ENCODE peak calls at places on chromosomes 7 and 10, in four cellular contexts. One of them, this sample, is unnamed.

GRCh38 chr7:55545496-55545895 is 26.8 kb downstream of the VOPP1 start:
- DNase-seq in CD4-positive, alpha-beta T cell: no peak
- DNase-seq in CD8-positive, alpha-beta T cell: no peak
- DNase-seq in SJSA1: peak
- DNase-seq in this sample: no peak

GRCh38 chr10:116766241-116767198 is 24.2 kb upstream of the HSPA12A start:
- DNase-seq in SJSA1: no peak
- DNase-seq in CD4-positive, alpha-beta T cell: no peak
- DNase-seq in CD8-positive, alpha-beta T cell: no peak
- DNase-seq in this sample: no peak

GRCh38 chr7:106765727-106766355 is 99.2 kb upstream of the PIK3CG start:
- DNase-seq in SJSA1: no peak
- DNase-seq in CD4-positive, alpha-beta T cell: no peak
- DNase-seq in CD8-positive, alpha-beta T cell: no peak
- DNase-seq in this sample: no peak

GRCh38 chr10:21260793-21261149 is 264.7 kb downstream of the SKIDA1 start:
- DNase-seq in CD8-positive, alpha-beta T cell: no peak
- DNase-seq in SJSA1: no peak
- DNase-seq in CD4-positive, alpha-beta T cell: no peak
- DNase-seq in this sample: no peak

GRCh38 chr7:37663693-37664092 is 19.9 kb upstream of the GPR141 start:
- DNase-seq in CD4-positive, alpha-beta T cell: no peak
- DNase-seq in SJSA1: no peak
- DNase-seq in CD8-positive, alpha-beta T cell: no peak
- DNase-seq in this sample: no peak

GRCh38 chr10:70905071-70906021 is 17.0 kb upstream of the PCBD1 start:
- DNase-seq in CD8-positive, alpha-beta T cell: no peak
- DNase-seq in CD4-positive, alpha-beta T cell: no peak
- DNase-seq in SJSA1: no peak
- DNase-seq in this sample: no peak

GRCh38 chr10:93386496-93387369 is 95.4 kb downstream of the MYOF start:
- DNase-seq in CD4-positive, alpha-beta T cell: no peak
- DNase-seq in SJSA1: no peak
- DNase-seq in CD8-positive, alpha-beta T cell: no peak
- DNase-seq in this sample: no peak

GRCh38 chr7:15317215-15317614 is 244.6 kb downstream of the AGMO start:
- DNase-seq in CD8-positive, alpha-beta T cell: no peak
- DNase-seq in SJSA1: no peak
- DNase-seq in CD4-positive, alpha-beta T cell: no peak
- DNase-seq in this sample: no peak

GRCh38 chr10:4662576-4663161 is 163.3 kb upstream of the AKR1E2 start:
- DNase-seq in SJSA1: peak
- DNase-seq in CD4-positive, alpha-beta T cell: no peak
- DNase-seq in CD8-positive, alpha-beta T cell: no peak
- DNase-seq in this sample: no peak

GRCh38 chr7:141737118-141737835 is 881 bp upstream of the SSBP1 start:
- DNase-seq in CD8-positive, alpha-beta T cell: peak
- DNase-seq in SJSA1: no peak
- DNase-seq in CD4-positive, alpha-beta T cell: no peak
- DNase-seq in this sample: no peak

GRCh38 chr7:6430974-6431373 is 16.8 kb downstream of the DAGLB start:
- DNase-seq in CD8-positive, alpha-beta T cell: no peak
- DNase-seq in CD4-positive, alpha-beta T cell: no peak
- DNase-seq in SJSA1: no peak
- DNase-seq in this sample: no peak

GRCh38 chr10:123548779-123549178 is 117.4 kb upstream of the GPR26 start:
- DNase-seq in CD4-positive, alpha-beta T cell: no peak
- DNase-seq in CD8-positive, alpha-beta T cell: no peak
- DNase-seq in SJSA1: no peak
- DNase-seq in this sample: no peak

GRCh38 chr10:71282323-71282680 is 36.8 kb upstream of the SLC29A3 start:
- DNase-seq in CD4-positive, alpha-beta T cell: no peak
- DNase-seq in SJSA1: no peak
- DNase-seq in CD8-positive, alpha-beta T cell: no peak
- DNase-seq in this sample: no peak

GRCh38 chr7:142880886-142881505 is 4.5 kb downstream of the TRPV6 start:
- DNase-seq in CD8-positive, alpha-beta T cell: peak
- DNase-seq in SJSA1: peak
- DNase-seq in CD4-positive, alpha-beta T cell: peak
- DNase-seq in this sample: peak

GRCh38 chr10:71494470-71494869 is 97.8 kb downstream of the CDH23 start:
- DNase-seq in CD8-positive, alpha-beta T cell: no peak
- DNase-seq in CD4-positive, alpha-beta T cell: no peak
- DNase-seq in SJSA1: no peak
- DNase-seq in this sample: no peak

GRCh38 chr10:31071232-31071999 is 39.8 kb upstream of the ZNF438 start:
- DNase-seq in SJSA1: no peak
- DNase-seq in CD4-positive, alpha-beta T cell: no peak
- DNase-seq in CD8-positive, alpha-beta T cell: no peak
- DNase-seq in this sample: no peak

GRCh38 chr7:2639994-2640830 is 8.4 kb downstream of the TTYH3 start:
- DNase-seq in CD8-positive, alpha-beta T cell: no peak
- DNase-seq in SJSA1: no peak
- DNase-seq in CD4-positive, alpha-beta T cell: no peak
- DNase-seq in this sample: no peak

GRCh38 chr7:27080844-27081423 is 14.9 kb downstream of the HOXA1 start:
- DNase-seq in SJSA1: no peak
- DNase-seq in CD8-positive, alpha-beta T cell: no peak
- DNase-seq in CD4-positive, alpha-beta T cell: no peak
- DNase-seq in this sample: no peak

GRCh38 chr7:25031007-25031406 is 51.0 kb upstream of the OSBPL3 start:
- DNase-seq in CD8-positive, alpha-beta T cell: no peak
- DNase-seq in SJSA1: no peak
- DNase-seq in CD4-positive, alpha-beta T cell: no peak
- DNase-seq in this sample: no peak

DNA sequence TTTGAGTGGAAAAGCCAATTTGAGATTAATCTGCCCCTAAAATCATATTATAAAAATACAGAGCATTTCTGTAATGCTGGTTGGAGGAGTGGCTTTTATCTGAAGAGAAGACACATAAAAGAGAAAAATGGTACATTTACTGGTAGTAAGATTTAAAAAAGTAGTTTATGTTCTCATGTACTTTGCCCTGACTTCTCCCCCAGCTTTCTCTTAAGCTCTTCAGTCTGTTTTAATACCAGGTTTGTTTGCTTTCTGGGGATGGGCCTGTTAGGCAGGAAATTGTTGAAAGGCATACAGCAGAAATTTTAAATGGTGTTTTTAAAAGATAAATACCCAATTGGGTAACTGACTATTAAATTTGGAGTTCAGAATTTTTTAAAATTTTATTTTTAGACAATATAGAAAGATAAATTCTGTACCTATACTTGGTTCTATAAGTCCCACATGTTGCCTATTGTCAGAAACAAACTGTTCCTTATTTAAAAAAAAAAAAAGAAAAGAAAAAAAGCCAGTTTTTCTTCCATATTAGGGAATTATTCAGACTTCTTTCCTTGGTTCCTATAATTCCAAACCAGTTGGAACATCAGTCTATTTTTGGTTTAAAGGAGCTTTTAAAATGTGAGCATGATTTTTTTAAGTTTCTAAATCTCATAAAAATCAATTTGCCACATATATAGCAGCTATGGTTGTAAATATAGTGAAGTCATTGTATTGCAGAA is 136.6 kb downstream of the ARID5B start:
- DNase-seq in CD8-positive, alpha-beta T cell: no peak
- DNase-seq in SJSA1: no peak
- DNase-seq in CD4-positive, alpha-beta T cell: no peak
- DNase-seq in this sample: no peak
- H3K27ac ChIP-seq in CD8-positive, alpha-beta T cell: no peak
- H3K27ac ChIP-seq in SJSA1: peak
- H3K27ac ChIP-seq in CD4-positive, alpha-beta T cell: no peak
- H3K27ac ChIP-seq in this sample: no peak

GRCh38 chr7:80875537-80876120 is 43.2 kb downstream of the SEMA3C start:
- DNase-seq in CD4-positive, alpha-beta T cell: no peak
- DNase-seq in SJSA1: no peak
- DNase-seq in CD8-positive, alpha-beta T cell: no peak
- DNase-seq in this sample: no peak

GRCh38 chr7:80873140-80873539 is 45.7 kb downstream of the SEMA3C start:
- DNase-seq in CD8-positive, alpha-beta T cell: no peak
- DNase-seq in CD4-positive, alpha-beta T cell: no peak
- DNase-seq in SJSA1: no peak
- DNase-seq in this sample: no peak

GRCh38 chr7:80869385-80869784 is 49.5 kb downstream of the SEMA3C start:
- DNase-seq in SJSA1: no peak
- DNase-seq in CD4-positive, alpha-beta T cell: no peak
- DNase-seq in CD8-positive, alpha-beta T cell: no peak
- DNase-seq in this sample: no peak

GRCh38 chr7:80870806-80871205 is 48.0 kb downstream of the SEMA3C start:
- DNase-seq in CD8-positive, alpha-beta T cell: no peak
- DNase-seq in SJSA1: no peak
- DNase-seq in CD4-positive, alpha-beta T cell: no peak
- DNase-seq in this sample: no peak

DNA sequence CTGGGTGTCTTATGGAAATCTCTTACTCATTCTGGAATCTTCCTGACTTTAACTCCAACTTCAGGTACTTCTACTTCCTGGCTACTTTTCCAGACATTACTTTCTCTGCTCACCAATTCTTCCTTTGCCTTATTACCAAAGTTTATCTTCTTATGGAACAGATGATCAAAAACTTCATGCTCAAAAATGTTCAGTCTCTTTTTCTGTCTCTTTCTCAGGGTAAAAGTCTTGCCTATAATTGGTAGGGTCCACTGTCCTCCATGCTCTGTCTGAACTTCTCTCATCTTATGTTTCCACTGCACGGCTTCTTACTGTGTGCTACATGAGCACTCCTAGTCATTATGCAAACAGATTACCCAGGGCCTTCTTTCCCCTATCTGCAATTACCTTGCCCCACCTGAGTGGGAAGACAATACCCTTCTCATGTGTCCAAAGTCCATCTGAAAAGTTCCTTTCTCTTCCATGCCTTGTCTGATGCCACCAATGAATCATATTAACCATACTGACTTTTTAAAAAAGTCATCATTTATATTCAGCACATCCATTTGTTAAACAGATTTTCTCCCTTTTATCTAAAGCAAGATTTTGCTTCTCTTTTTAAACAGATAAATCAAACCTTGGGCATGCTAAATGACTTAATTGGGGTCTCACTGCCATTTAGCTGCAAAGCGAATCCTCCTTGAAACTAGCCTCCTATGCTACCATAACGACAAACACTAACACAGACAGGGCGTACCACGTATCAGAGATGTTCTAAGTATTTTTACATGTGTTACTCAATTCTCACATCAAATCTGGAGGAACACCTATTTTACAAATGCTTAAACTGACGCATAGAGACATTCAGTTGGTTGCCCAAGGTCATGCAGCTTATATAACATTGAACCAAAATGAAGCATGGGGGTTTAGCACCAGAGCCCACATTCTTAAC is 48.8 kb downstream of the SEMA3C start:
- DNase-seq in CD8-positive, alpha-beta T cell: no peak
- DNase-seq in SJSA1: no peak
- DNase-seq in CD4-positive, alpha-beta T cell: no peak
- DNase-seq in this sample: no peak
- H3K27ac ChIP-seq in CD8-positive, alpha-beta T cell: no peak
- H3K27ac ChIP-seq in SJSA1: no peak
- H3K27ac ChIP-seq in CD4-positive, alpha-beta T cell: no peak
- H3K27ac ChIP-seq in this sample: no peak

GRCh38 chr10:79980711-79981110 is 31.8 kb upstream of the SFTPD start:
- DNase-seq in CD4-positive, alpha-beta T cell: no peak
- DNase-seq in SJSA1: no peak
- DNase-seq in CD8-positive, alpha-beta T cell: no peak
- DNase-seq in this sample: no peak

GRCh38 chr10:79981673-79982485 is 33.0 kb upstream of the SFTPD start:
- DNase-seq in SJSA1: peak
- DNase-seq in CD8-positive, alpha-beta T cell: no peak
- DNase-seq in CD4-positive, alpha-beta T cell: no peak
- DNase-seq in this sample: peak

GRCh38 chr10:79979973-79980687 is 31.2 kb upstream of the SFTPD start:
- DNase-seq in CD8-positive, alpha-beta T cell: no peak
- DNase-seq in SJSA1: no peak
- DNase-seq in CD4-positive, alpha-beta T cell: no peak
- DNase-seq in this sample: no peak

GRCh38 chr10:79981356-79981672 is 32.4 kb upstream of the SFTPD start:
- DNase-seq in SJSA1: no peak
- DNase-seq in CD8-positive, alpha-beta T cell: no peak
- DNase-seq in CD4-positive, alpha-beta T cell: no peak
- DNase-seq in this sample: no peak

GRCh38 chr10:79979310-79979972 is 30.5 kb upstream of the SFTPD start:
- DNase-seq in CD8-positive, alpha-beta T cell: no peak
- DNase-seq in SJSA1: no peak
- DNase-seq in CD4-positive, alpha-beta T cell: no peak
- DNase-seq in this sample: no peak
- H3K27ac ChIP-seq in CD8-positive, alpha-beta T cell: no peak
- H3K27ac ChIP-seq in SJSA1: no peak
- H3K27ac ChIP-seq in CD4-positive, alpha-beta T cell: no peak
- H3K27ac ChIP-seq in this sample: no peak

GRCh38 chr10:102970941-102971340 is 52.8 kb downstream of the CNNM2 start:
- DNase-seq in CD8-positive, alpha-beta T cell: no peak
- DNase-seq in CD4-positive, alpha-beta T cell: no peak
- DNase-seq in SJSA1: no peak
- DNase-seq in this sample: no peak
- H3K27ac ChIP-seq in CD8-positive, alpha-beta T cell: no peak
- H3K27ac ChIP-seq in CD4-positive, alpha-beta T cell: no peak
- H3K27ac ChIP-seq in SJSA1: no peak
- H3K27ac ChIP-seq in this sample: no peak

GRCh38 chr10:132251928-132252327 is 55.8 kb downstream of the STK32C start:
- DNase-seq in CD8-positive, alpha-beta T cell: no peak
- DNase-seq in CD4-positive, alpha-beta T cell: no peak
- DNase-seq in SJSA1: no peak
- DNase-seq in this sample: no peak
- H3K27ac ChIP-seq in CD8-positive, alpha-beta T cell: no peak
- H3K27ac ChIP-seq in CD4-positive, alpha-beta T cell: no peak
- H3K27ac ChIP-seq in SJSA1: no peak
- H3K27ac ChIP-seq in this sample: no peak

GRCh38 chr10:33368086-33368485 is 33.6 kb upstream of the NRP1 start:
- DNase-seq in CD8-positive, alpha-beta T cell: no peak
- DNase-seq in SJSA1: peak
- DNase-seq in CD4-positive, alpha-beta T cell: no peak
- DNase-seq in this sample: no peak
- H3K27ac ChIP-seq in CD8-positive, alpha-beta T cell: no peak
- H3K27ac ChIP-seq in SJSA1: peak
- H3K27ac ChIP-seq in CD4-positive, alpha-beta T cell: no peak
- H3K27ac ChIP-seq in this sample: no peak

GRCh38 chr7:35003679-35004278 is 33.5 kb downstream of the DPY19L1 start:
- DNase-seq in CD4-positive, alpha-beta T cell: no peak
- DNase-seq in SJSA1: peak
- DNase-seq in CD8-positive, alpha-beta T cell: no peak
- DNase-seq in this sample: no peak
- H3K27ac ChIP-seq in CD4-positive, alpha-beta T cell: no peak
- H3K27ac ChIP-seq in SJSA1: peak
- H3K27ac ChIP-seq in CD8-positive, alpha-beta T cell: no peak
- H3K27ac ChIP-seq in this sample: no peak